ENCODE peak calls at places on chromosomes 13 and 19, in ten cellular contexts. One of them, this sample, is unnamed.

GRCh38 chr13:100673831-100674362 is 698 bp downstream of the TMTC4 start:
- DNase-seq in AG09319: no peak
- DNase-seq in breast epithelium: no peak
- DNase-seq in IMR-90: peak
- DNase-seq in psoas muscle: peak
- DNase-seq in cardiac muscle cell: peak
- DNase-seq in AG10803: peak
- DNase-seq in HFF-Myc: peak
- DNase-seq in lower leg skin: no peak
- DNase-seq in RWPE1: peak
- DNase-seq in this sample: no peak

GRCh38 chr19:46736544-46737274 is 9.1 kb upstream of the FKRP start:
- DNase-seq in breast epithelium: no peak
- DNase-seq in psoas muscle: peak
- DNase-seq in AG10803: no peak
- DNase-seq in AG09319: no peak
- DNase-seq in lower leg skin: no peak
- DNase-seq in IMR-90: no peak
- DNase-seq in HFF-Myc: no peak
- DNase-seq in RWPE1: no peak
- DNase-seq in cardiac muscle cell: peak
- DNase-seq in this sample: no peak

GRCh38 chr13:42102961-42103688 is 54.7 kb downstream of the DGKH start:
- DNase-seq in psoas muscle: no peak
- DNase-seq in AG09319: peak
- DNase-seq in cardiac muscle cell: no peak
- DNase-seq in lower leg skin: no peak
- DNase-seq in IMR-90: peak
- DNase-seq in HFF-Myc: peak
- DNase-seq in AG10803: peak
- DNase-seq in RWPE1: peak
- DNase-seq in breast epithelium: no peak
- DNase-seq in this sample: no peak

GRCh38 chr13:48154671-48155070 is 59.8 kb upstream of the MED4 start:
- DNase-seq in lower leg skin: no peak
- DNase-seq in RWPE1: no peak
- DNase-seq in breast epithelium: no peak
- DNase-seq in psoas muscle: no peak
- DNase-seq in cardiac muscle cell: no peak
- DNase-seq in AG09319: no peak
- DNase-seq in HFF-Myc: no peak
- DNase-seq in IMR-90: no peak
- DNase-seq in AG10803: no peak
- DNase-seq in this sample: no peak

GRCh38 chr19:28472843-28473242 is 740.1 kb downstream of the UQCRFS1 start:
- DNase-seq in AG10803: peak
- DNase-seq in psoas muscle: no peak
- DNase-seq in RWPE1: no peak
- DNase-seq in breast epithelium: no peak
- DNase-seq in lower leg skin: peak
- DNase-seq in IMR-90: no peak
- DNase-seq in cardiac muscle cell: peak
- DNase-seq in HFF-Myc: no peak
- DNase-seq in AG09319: no peak
- DNase-seq in this sample: no peak

GRCh38 chr13:43206858-43207257 is 183.5 kb downstream of the DNAJC15 start:
- DNase-seq in cardiac muscle cell: no peak
- DNase-seq in lower leg skin: no peak
- DNase-seq in IMR-90: no peak
- DNase-seq in AG10803: peak
- DNase-seq in psoas muscle: no peak
- DNase-seq in HFF-Myc: no peak
- DNase-seq in breast epithelium: no peak
- DNase-seq in AG09319: peak
- DNase-seq in RWPE1: no peak
- DNase-seq in this sample: no peak

GRCh38 chr19:5037936-5038335 is 69.0 kb downstream of the KDM4B start:
- DNase-seq in psoas muscle: no peak
- DNase-seq in cardiac muscle cell: no peak
- DNase-seq in RWPE1: no peak
- DNase-seq in lower leg skin: no peak
- DNase-seq in AG10803: no peak
- DNase-seq in breast epithelium: no peak
- DNase-seq in AG09319: no peak
- DNase-seq in HFF-Myc: no peak
- DNase-seq in IMR-90: no peak
- DNase-seq in this sample: no peak

GRCh38 chr13:59450218-59450617 is 713.5 kb downstream of the DIAPH3 start:
- DNase-seq in cardiac muscle cell: no peak
- DNase-seq in psoas muscle: no peak
- DNase-seq in RWPE1: no peak
- DNase-seq in breast epithelium: no peak
- DNase-seq in HFF-Myc: no peak
- DNase-seq in AG09319: no peak
- DNase-seq in lower leg skin: no peak
- DNase-seq in AG10803: no peak
- DNase-seq in IMR-90: no peak
- DNase-seq in this sample: no peak

GRCh38 chr13:79621449-79621848 is 140.5 kb downstream of the NDFIP2 start:
- DNase-seq in psoas muscle: no peak
- DNase-seq in lower leg skin: no peak
- DNase-seq in IMR-90: no peak
- DNase-seq in AG10803: no peak
- DNase-seq in cardiac muscle cell: no peak
- DNase-seq in HFF-Myc: no peak
- DNase-seq in RWPE1: no peak
- DNase-seq in AG09319: no peak
- DNase-seq in breast epithelium: no peak
- DNase-seq in this sample: no peak

GRCh38 chr13:82713681-82714405 is 1168.4 kb downstream of the SLITRK1 start:
- DNase-seq in lower leg skin: no peak
- DNase-seq in IMR-90: peak
- DNase-seq in AG09319: no peak
- DNase-seq in breast epithelium: no peak
- DNase-seq in psoas muscle: no peak
- DNase-seq in cardiac muscle cell: peak
- DNase-seq in AG10803: peak
- DNase-seq in RWPE1: no peak
- DNase-seq in HFF-Myc: peak
- DNase-seq in this sample: no peak

GRCh38 chr13:32246468-32246867 is 68.7 kb downstream of the ZAR1L start:
- DNase-seq in AG09319: peak
- DNase-seq in breast epithelium: peak
- DNase-seq in HFF-Myc: peak
- DNase-seq in IMR-90: peak
- DNase-seq in AG10803: peak
- DNase-seq in RWPE1: peak
- DNase-seq in lower leg skin: peak
- DNase-seq in psoas muscle: no peak
- DNase-seq in cardiac muscle cell: peak
- DNase-seq in this sample: no peak

GRCh38 chr19:36032251-36033104 is at the start of gene CLIP3:
- DNase-seq in lower leg skin: peak
- DNase-seq in cardiac muscle cell: peak
- DNase-seq in breast epithelium: no peak
- DNase-seq in HFF-Myc: no peak
- DNase-seq in psoas muscle: peak
- DNase-seq in IMR-90: peak
- DNase-seq in AG10803: peak
- DNase-seq in AG09319: peak
- DNase-seq in RWPE1: no peak
- DNase-seq in this sample: peak

GRCh38 chr19:23070353-23070781 is 46.5 kb upstream of the ZNF730 start:
- DNase-seq in IMR-90: peak
- DNase-seq in cardiac muscle cell: peak
- DNase-seq in lower leg skin: no peak
- DNase-seq in RWPE1: no peak
- DNase-seq in AG09319: no peak
- DNase-seq in psoas muscle: peak
- DNase-seq in breast epithelium: peak
- DNase-seq in HFF-Myc: peak
- DNase-seq in AG10803: peak
- DNase-seq in this sample: no peak
- TF ChIP-seq CTCF in IMR-90: peak
- TF ChIP-seq CTCF in cardiac muscle cell: peak
- TF ChIP-seq CTCF in lower leg skin: no peak
- TF ChIP-seq CTCF in RWPE1: no peak
- TF ChIP-seq CTCF in AG09319: peak
- TF ChIP-seq CTCF in psoas muscle: peak
- TF ChIP-seq CTCF in breast epithelium: peak
- TF ChIP-seq CTCF in HFF-Myc: peak
- TF ChIP-seq CTCF in AG10803: peak
- TF ChIP-seq CTCF in this sample: no peak

DNA sequence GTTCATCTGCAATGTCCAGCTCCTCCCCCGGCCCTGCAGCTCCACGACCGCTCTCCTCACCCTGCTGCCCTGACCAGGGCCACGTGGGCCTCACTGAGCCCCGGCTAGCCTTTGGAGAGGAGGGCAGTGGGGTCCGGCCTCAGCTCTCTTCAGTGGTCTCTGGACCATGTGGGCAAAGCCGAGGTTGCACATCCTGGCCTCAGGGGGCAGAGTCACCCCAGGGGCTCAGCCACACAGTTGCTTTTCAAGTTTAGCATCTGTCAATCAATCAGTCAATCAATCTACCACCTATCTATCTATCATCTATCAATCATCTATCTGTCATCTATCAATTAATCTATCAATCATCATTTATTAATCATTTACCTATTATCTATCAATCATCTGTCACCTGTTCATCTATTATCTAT is 3.0 kb upstream of the DIRAS1 start:
- DNase-seq in HFF-Myc: no peak
- DNase-seq in cardiac muscle cell: no peak
- DNase-seq in lower leg skin: no peak
- DNase-seq in breast epithelium: no peak
- DNase-seq in IMR-90: no peak
- DNase-seq in psoas muscle: no peak
- DNase-seq in AG09319: no peak
- DNase-seq in AG10803: no peak
- DNase-seq in RWPE1: no peak
- DNase-seq in this sample: no peak
- TF ChIP-seq CTCF in HFF-Myc: no peak
- TF ChIP-seq CTCF in cardiac muscle cell: peak
- TF ChIP-seq CTCF in lower leg skin: no peak
- TF ChIP-seq CTCF in breast epithelium: no peak
- TF ChIP-seq CTCF in IMR-90: no peak
- TF ChIP-seq CTCF in psoas muscle: no peak
- TF ChIP-seq CTCF in AG09319: no peak
- TF ChIP-seq CTCF in AG10803: peak
- TF ChIP-seq CTCF in RWPE1: no peak
- TF ChIP-seq CTCF in this sample: peak

DNA sequence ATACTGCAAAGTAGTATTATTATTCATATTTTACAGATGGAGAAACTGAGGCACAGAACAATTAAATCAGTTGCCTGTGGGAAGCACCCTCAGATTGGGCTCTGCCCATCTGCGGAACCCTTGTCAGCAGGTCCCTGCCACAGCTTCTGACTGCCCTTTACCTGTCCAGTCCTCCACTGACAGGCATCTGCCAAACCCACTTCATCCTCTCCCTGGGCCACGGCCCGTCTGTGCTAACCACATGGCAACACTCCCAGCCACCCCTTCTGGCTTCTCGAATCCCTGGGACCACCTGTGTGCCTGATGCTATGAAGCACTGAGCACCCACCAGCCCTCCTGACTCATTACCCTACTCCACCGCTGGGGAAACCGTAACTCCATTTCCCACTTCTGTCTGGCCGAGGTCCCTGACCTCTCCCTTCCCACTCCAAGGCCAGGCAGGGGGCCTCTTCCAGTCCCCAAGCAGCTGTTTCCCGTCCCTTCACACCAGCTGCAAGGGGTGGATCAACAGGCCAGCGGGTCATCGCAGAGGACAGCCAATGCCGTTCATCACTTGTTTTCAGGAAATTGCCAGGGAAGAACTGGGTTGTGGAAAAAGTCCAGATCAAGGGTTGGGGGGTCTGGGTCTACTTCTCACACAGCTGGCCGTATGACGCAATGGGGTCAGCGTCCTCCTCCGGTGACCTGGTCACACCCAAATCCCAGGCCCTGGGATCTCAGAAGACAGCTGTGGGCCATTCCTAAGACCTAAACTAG is 2.5 kb downstream of the KANK3 start:
- DNase-seq in lower leg skin: no peak
- DNase-seq in AG10803: no peak
- DNase-seq in HFF-Myc: no peak
- DNase-seq in AG09319: no peak
- DNase-seq in IMR-90: no peak
- DNase-seq in cardiac muscle cell: peak
- DNase-seq in psoas muscle: peak
- DNase-seq in breast epithelium: no peak
- DNase-seq in RWPE1: no peak
- DNase-seq in this sample: no peak
- TF ChIP-seq CTCF in lower leg skin: no peak
- TF ChIP-seq CTCF in AG10803: no peak
- TF ChIP-seq CTCF in HFF-Myc: no peak
- TF ChIP-seq CTCF in AG09319: no peak
- TF ChIP-seq CTCF in IMR-90: peak
- TF ChIP-seq CTCF in cardiac muscle cell: peak
- TF ChIP-seq CTCF in psoas muscle: no peak
- TF ChIP-seq CTCF in breast epithelium: no peak
- TF ChIP-seq CTCF in RWPE1: no peak
- TF ChIP-seq CTCF in this sample: no peak

GRCh38 chr13:110713981-110714797 is 689 bp downstream of the ING1 start:
- DNase-seq in AG10803: no peak
- DNase-seq in cardiac muscle cell: peak
- DNase-seq in lower leg skin: peak
- DNase-seq in AG09319: no peak
- DNase-seq in breast epithelium: peak
- DNase-seq in HFF-Myc: no peak
- DNase-seq in IMR-90: peak
- DNase-seq in RWPE1: peak
- DNase-seq in psoas muscle: peak
- DNase-seq in this sample: no peak
- TF ChIP-seq CTCF in AG10803: peak
- TF ChIP-seq CTCF in cardiac muscle cell: no peak
- TF ChIP-seq CTCF in lower leg skin: no peak
- TF ChIP-seq CTCF in AG09319: no peak
- TF ChIP-seq CTCF in breast epithelium: no peak
- TF ChIP-seq CTCF in HFF-Myc: no peak
- TF ChIP-seq CTCF in IMR-90: no peak
- TF ChIP-seq CTCF in RWPE1: no peak
- TF ChIP-seq CTCF in psoas muscle: no peak
- TF ChIP-seq CTCF in this sample: no peak

DNA sequence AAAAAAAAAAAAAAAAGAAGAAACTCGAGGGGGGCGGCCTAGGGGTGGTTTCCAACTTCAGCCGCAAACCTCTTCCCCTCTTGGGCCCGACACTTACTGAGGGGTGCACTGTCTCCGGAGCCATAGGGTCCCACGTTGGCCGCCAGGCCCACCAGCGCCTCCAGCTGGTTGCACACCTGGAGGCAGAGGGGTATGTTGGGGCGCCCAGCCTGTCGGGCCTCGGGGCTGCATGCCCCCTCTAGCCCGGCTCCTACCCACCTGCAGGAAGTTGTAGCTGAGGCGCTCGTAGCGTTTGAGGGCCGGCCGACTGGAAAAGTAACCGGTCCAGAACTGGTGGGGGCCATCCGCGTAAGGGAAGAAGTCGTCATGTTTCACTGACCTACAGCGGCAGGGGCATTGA is 8.6 kb downstream of the MAN2B1 start:
- DNase-seq in AG09319: no peak
- DNase-seq in psoas muscle: peak
- DNase-seq in RWPE1: no peak
- DNase-seq in breast epithelium: no peak
- DNase-seq in AG10803: no peak
- DNase-seq in cardiac muscle cell: no peak
- DNase-seq in lower leg skin: no peak
- DNase-seq in IMR-90: no peak
- DNase-seq in HFF-Myc: no peak
- DNase-seq in this sample: no peak
- TF ChIP-seq CTCF in AG09319: no peak
- TF ChIP-seq CTCF in psoas muscle: no peak
- TF ChIP-seq CTCF in RWPE1: no peak
- TF ChIP-seq CTCF in breast epithelium: no peak
- TF ChIP-seq CTCF in AG10803: no peak
- TF ChIP-seq CTCF in cardiac muscle cell: no peak
- TF ChIP-seq CTCF in lower leg skin: no peak
- TF ChIP-seq CTCF in IMR-90: no peak
- TF ChIP-seq CTCF in HFF-Myc: peak
- TF ChIP-seq CTCF in this sample: no peak